ENCODE peak calls at places on chromosomes 4 and X, in six cellular contexts. G, Y, W, N, B and X are unnamed samples.

GRCh38 chr4:135249006-135249405 is 1047.4 kb upstream of the PABPC4L start:
- DNase-seq in N (no peak), W (no peak), Y (no peak), B (no peak), G (no peak), X (no peak)

GRCh38 chr4:171947389-171947788 is 134.2 kb downstream of the GALNTL6 start:
- DNase-seq in W (no peak), B (no peak), N (no peak), G (no peak), Y (no peak), X (no peak)

GRCh38 chr4:22881416-22881815 is 188.7 kb downstream of the GBA3 start:
- DNase-seq in W (no peak), B (no peak), N (no peak), G (no peak), Y (no peak), X (no peak)

GRCh38 chr4:40462326-40462725 is 127.2 kb downstream of the CHRNA9 start:
- DNase-seq in Y (no peak), N (no peak), W (peak), B (no peak), G (no peak), X (no peak)

GRCh38 chr4:27472364-27472763 is 611.7 kb downstream of the STIM2 start:
- DNase-seq in G (no peak), W (no peak), N (no peak), Y (no peak), B (no peak), X (no peak)

GRCh38 chrX:80511969-80512760 is 91.9 kb downstream of the TENT5D start:
- DNase-seq in B (no peak), G (no peak), Y (no peak), N (no peak), W (no peak), X (no peak)

GRCh38 chr4:2537011-2537830 is 774 bp downstream of the FAM193A start:
- DNase-seq in Y (peak), N (no peak), G (no peak), W (no peak), B (peak), X (no peak)

GRCh38 chr4:179624768-179625181 is 2182.5 kb upstream of the AGA start:
- DNase-seq in W (no peak), G (no peak), N (no peak), B (no peak), Y (peak), X (no peak)

GRCh38 chr4:177921715-177922114 is 479.5 kb upstream of the AGA start:
- DNase-seq in G (no peak), W (no peak), N (no peak), B (no peak), Y (no peak), X (no peak)

GRCh38 chr4:164959896-164960295 is 17.6 kb downstream of the TRIM61 start:
- DNase-seq in G (no peak), B (no peak), N (no peak), Y (peak), W (no peak), X (no peak)

GRCh38 chr4:118954246-118954645 is 65.6 kb downstream of the SYNPO2 start:
- DNase-seq in G (no peak), Y (peak), W (no peak), N (peak), B (no peak), X (peak)

GRCh38 chr4:156889616-156890594 is 81.7 kb downstream of the PDGFC start:
- DNase-seq in N (no peak), W (no peak), Y (peak), G (no peak), B (no peak), X (no peak)

GRCh38 chr4:107913283-107913899 is 18.0 kb upstream of the CYP2U1 start:
- DNase-seq in G (no peak), N (peak), Y (peak), W (no peak), B (peak), X (peak)

GRCh38 chr4:109786846-109787245 is 15.0 kb downstream of the CFI start:
- DNase-seq in Y (no peak), W (no peak), N (no peak), G (no peak), B (no peak), X (no peak)

GRCh38 chrX:130738638-130739195 is 164.3 kb downstream of the ENOX2 start:
- DNase-seq in W (no peak), Y (no peak), B (no peak), N (no peak), G (no peak), X (no peak)

GRCh38 chr4:139735381-139736256 is 70.0 kb downstream of the MGST2 start:
- DNase-seq in G (no peak), B (no peak), W (no peak), Y (no peak), N (no peak), X (no peak)

GRCh38 chr4:82787342-82787741 is 11.3 kb downstream of the SCD5 start:
- DNase-seq in Y (no peak), G (no peak), B (no peak), N (no peak), W (no peak), X (no peak)
- TF ChIP-seq CEBPB in Y (no peak), G (no peak), B (no peak), N (peak), W (no peak), X (no peak)

GRCh38 chr4:105348719-105349118 is 125.1 kb downstream of the PPA2 start:
- DNase-seq in B (peak), G (no peak), W (no peak), Y (no peak), N (no peak), X (no peak)

GRCh38 chr4:105345838-105346237 is 128.0 kb downstream of the PPA2 start:
- DNase-seq in W (no peak), B (no peak), Y (no peak), G (no peak), N (no peak), X (no peak)

GRCh38 chr4:105343523-105343931 is 130.3 kb downstream of the PPA2 start:
- DNase-seq in Y (peak), N (no peak), W (no peak), G (no peak), B (no peak), X (no peak)

GRCh38 chr4:105346869-105347268 is 127.0 kb downstream of the PPA2 start:
- DNase-seq in Y (no peak), B (no peak), N (no peak), G (no peak), W (no peak), X (no peak)

GRCh38 chr4:105345358-105345757 is 128.5 kb downstream of the PPA2 start:
- DNase-seq in N (no peak), W (no peak), B (peak), G (no peak), Y (no peak), X (no peak)
- TF ChIP-seq CEBPB in N (no peak), W (no peak), B (no peak), G (no peak), Y (no peak), X (no peak)

DNA sequence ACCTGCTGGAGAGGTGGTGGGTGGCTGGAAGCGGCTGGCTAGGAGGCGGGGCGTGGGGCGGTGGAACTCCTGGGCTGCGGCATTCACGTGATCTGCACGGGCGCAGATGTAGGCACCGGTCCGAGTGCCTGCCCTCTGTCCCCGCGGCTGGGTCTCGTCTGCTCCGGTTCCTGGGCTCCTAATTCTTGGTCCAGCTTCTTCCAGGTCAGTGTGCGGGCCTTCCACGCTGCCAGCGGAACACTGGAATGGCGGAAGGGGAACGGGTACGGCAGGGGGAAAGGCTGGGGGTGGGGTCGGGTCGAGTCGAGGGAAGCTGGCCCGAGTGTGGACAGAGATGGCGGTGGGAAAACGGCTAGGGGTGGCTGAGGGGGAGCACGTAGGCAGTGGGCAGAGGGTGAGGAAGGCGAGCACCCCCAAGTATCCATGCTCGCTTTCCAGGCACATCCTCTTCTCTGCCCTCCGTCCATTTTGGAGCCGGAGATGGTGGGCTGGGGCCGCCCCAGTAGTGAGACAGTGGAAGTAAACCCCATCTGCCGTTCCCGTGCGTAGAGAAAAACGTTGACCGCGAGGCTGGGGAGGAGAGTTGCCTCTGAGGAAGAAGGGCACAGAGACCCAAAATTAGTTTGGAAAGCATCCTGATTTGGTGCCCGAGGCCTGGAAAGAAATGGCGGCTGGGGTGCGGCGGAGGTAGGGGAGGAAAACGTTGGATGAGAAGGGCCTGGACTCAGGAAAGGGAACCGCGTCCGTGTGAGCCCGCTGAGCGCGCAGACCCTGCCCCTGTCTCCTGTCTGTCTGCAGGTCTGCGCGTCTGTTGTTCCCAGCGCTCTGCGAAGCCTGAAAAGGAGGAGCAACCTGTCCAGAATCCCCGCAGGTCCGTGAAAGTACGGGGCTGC is at the start of gene TCEAL4:
- DNase-seq in G (no peak), N (no peak), Y (no peak), W (no peak), B (no peak), X (peak)
- TF ChIP-seq CEBPB in G (no peak), N (no peak), Y (no peak), W (no peak), B (no peak), X (no peak)

GRCh38 chr4:37531156-37531555 is 155.0 kb downstream of the RELL1 start:
- DNase-seq in N (no peak), G (no peak), W (no peak), B (no peak), Y (no peak), X (no peak)
- TF ChIP-seq CEBPB in N (no peak), G (no peak), W (no peak), B (no peak), Y (no peak), X (no peak)

GRCh38 chrX:31551913-31552312 is 480.1 kb upstream of the FTHL17 start:
- DNase-seq in G (no peak), N (no peak), W (no peak), B (no peak), Y (peak), X (no peak)
- TF ChIP-seq CEBPB in G (no peak), N (no peak), W (no peak), B (no peak), Y (peak), X (no peak)

GRCh38 chrX:24248042-24248441 is 65.8 kb downstream of the SUPT20HL2 start:
- DNase-seq in W (no peak), B (no peak), N (no peak), G (no peak), Y (no peak), X (no peak)

GRCh38 chrX:24242649-24243556 is 71.0 kb downstream of the SUPT20HL2 start:
- DNase-seq in G (no peak), Y (peak), W (peak), N (no peak), B (peak), X (peak)

GRCh38 chrX:24243692-24244091 is 70.2 kb downstream of the SUPT20HL2 start:
- DNase-seq in G (no peak), W (no peak), N (no peak), B (no peak), Y (peak), X (no peak)

GRCh38 chrX:24241822-24242648 is 71.8 kb downstream of the SUPT20HL2 start:
- DNase-seq in G (no peak), N (no peak), W (no peak), Y (peak), B (peak), X (peak)

DNA sequence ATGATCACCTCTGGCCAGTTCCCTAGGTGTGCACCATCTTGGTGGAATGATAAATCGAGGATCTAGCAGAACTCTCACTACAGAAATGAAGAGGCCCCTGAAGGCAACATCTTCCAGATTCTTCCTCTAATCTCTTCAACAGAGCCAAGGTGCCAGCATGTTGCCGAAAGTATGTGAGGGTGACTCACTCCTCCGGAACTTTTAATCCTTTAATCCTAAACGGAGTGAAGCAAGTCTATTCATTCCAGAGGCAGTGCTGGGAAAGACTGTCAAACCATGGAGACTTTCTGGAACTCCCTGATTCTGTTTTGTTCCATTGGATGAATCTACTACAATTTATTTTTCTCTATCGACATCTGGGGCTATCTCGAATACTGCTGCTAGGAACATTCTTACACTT is 68.7 kb downstream of the SUPT20HL2 start:
- DNase-seq in Y (peak), N (no peak), W (no peak), G (no peak), B (no peak), X (peak)
- TF ChIP-seq CEBPB in Y (peak), N (peak), W (no peak), G (no peak), B (no peak), X (peak)

GRCh38 chrX:155070975-155071693 is at the start of the genes BRCC3, CMC4 and MTCP1:
- DNase-seq in W (peak), N (peak), Y (peak), G (peak), B (peak), X (peak)

GRCh38 chrX:155070663-155070974 is 317 bp downstream of the CMC4 start:
- DNase-seq in Y (no peak), W (no peak), G (no peak), N (no peak), B (no peak), X (no peak)

GRCh38 chrX:155069414-155069813 is 1.5 kb downstream of the CMC4 start:
- DNase-seq in Y (no peak), W (no peak), G (no peak), N (no peak), B (no peak), X (no peak)

GRCh38 chrX:155071694-155072215 is 447 bp downstream of the BRCC3 start:
- DNase-seq in W (no peak), N (no peak), B (no peak), Y (no peak), G (no peak), X (no peak)

GRCh38 chrX:155070038-155070437 is 898 bp downstream of the CMC4 start:
- DNase-seq in G (no peak), W (no peak), B (no peak), Y (no peak), N (no peak), X (no peak)
- TF ChIP-seq CEBPB in G (no peak), W (no peak), B (no peak), Y (no peak), N (no peak), X (no peak)